ENCODE peak calls at places on chromosomes 5 and 9, in six cellular contexts. T is A549; I is central memory CD4-positive, alpha-beta T cell; K is AG20443; S is HTR-8/SVneo; C is iPS-NIHi11. F is an unnamed sample.

GRCh38 chr5:173016621-173017046 is 33.1 kb downstream of the ATP6V0E1 start:
- DNase-seq in I (no peak), C (peak; percentile 26), T (peak; percentile 9), S (no peak), K (peak; percentile 82), F (no peak)

GRCh38 chr5:60685700-60686099 is 14.3 kb downstream of the DEPDC1B start:
- DNase-seq in T (no peak), C (no peak), K (no peak), I (no peak), S (no peak), F (no peak)

GRCh38 chr5:73284196-73284795 is 111.3 kb downstream of the TMEM174 start:
- DNase-seq in C (no peak), T (no peak), K (no peak), I (no peak), S (no peak), F (no peak)

GRCh38 chr9:121604242-121604641 is 47.2 kb upstream of the DAB2IP start:
- DNase-seq in S (no peak), I (no peak), T (no peak), K (no peak), C (peak; percentile 29), F (no peak)

GRCh38 chr9:128995791-128996190 is 32.3 kb downstream of the SH3GLB2 start:
- DNase-seq in S (no peak), I (no peak), T (no peak), K (no peak), C (no peak), F (no peak)

GRCh38 chr5:60101561-60101960 is 208.0 kb upstream of the PDE4D start:
- DNase-seq in K (no peak), I (no peak), C (no peak), T (no peak), S (no peak), F (no peak)

GRCh38 chr9:109652971-109653370 is 127.0 kb upstream of the PALM2AKAP2 start:
- DNase-seq in I (no peak), C (peak; percentile 21), S (peak; percentile 39), T (peak; percentile 30), K (peak; percentile 68), F (peak; percentile 19)

GRCh38 chr5:10338996-10339903 is 14.2 kb upstream of the MARCHF6 start:
- DNase-seq in I (no peak), S (no peak), K (no peak), C (peak; percentile 49), T (no peak), F (no peak)

GRCh38 chr5:79020861-79021561 is 35.9 kb upstream of the ARSB start:
- DNase-seq in S (peak; percentile 50), I (peak; percentile 8), T (peak; percentile 28), K (peak; percentile 75), C (peak; percentile 61), F (peak; percentile 60)

GRCh38 chr5:133552925-133553525 is 59.3 kb downstream of the FSTL4 start:
- DNase-seq in I (peak; percentile 19), S (peak; percentile 56), C (peak; percentile 89), K (peak; percentile 75), T (peak; percentile 62), F (peak; percentile 74)

GRCh38 chr5:153896701-153897100 is 142.0 kb downstream of the FAM114A2 start:
- DNase-seq in C (no peak), S (no peak), I (no peak), T (no peak), K (no peak), F (no peak)

GRCh38 chr9:96418920-96419690 is 935 bp upstream of the ZNF367 start:
- DNase-seq in C (peak; percentile 75), S (peak; percentile 22), T (peak; percentile 58), K (peak; percentile 79), I (peak; percentile 53), F (peak; percentile 76)

GRCh38 chr5:116454417-116454927 is 120.2 kb downstream of the SEMA6A start:
- DNase-seq in K (peak; percentile 88), T (no peak), C (no peak), S (peak; percentile 12), I (no peak), F (no peak)

GRCh38 chr9:100595391-100596199 is 17.7 kb downstream of the CAVIN4 start:
- DNase-seq in T (peak; percentile 42), K (peak; percentile 57), S (peak; percentile 38), C (peak; percentile 51), I (peak; percentile 24), F (peak; percentile 51)

GRCh38 chr5:159451197-159452052 is 121.1 kb upstream of the IL12B start:
- DNase-seq in S (peak; percentile 71), T (peak; percentile 73), C (no peak), I (no peak), K (peak; percentile 90), F (no peak)

GRCh38 chr5:17132444-17133083 is 84.9 kb upstream of the BASP1 start:
- DNase-seq in C (peak; percentile 54), S (peak; percentile 66), T (peak; percentile 48), I (no peak), K (peak; percentile 55), F (peak; percentile 45)

F was measured in Caco-2.